ENCODE peak calls at places on chromosome 4, in six cellular contexts. L is lung; N is CD4-positive, alpha-beta memory T cell; I is RWPE2; M is naive thymus-derived CD4-positive, alpha-beta T cell; C is A549. P is an unnamed sample. For H3K4me1, the result is how much of the 10 kb centered on the place peaks cover.

GRCh38 chr4:106690487-106690886 is 321.9 kb upstream of the GIMD1 start:
- DNase-seq in L (no peak), I (no peak), C (no peak), N (no peak), M (no peak), P (no peak)

GRCh38 chr4:3486556-3487270 is 23.6 kb downstream of the DOK7 start:
- DNase-seq in N (no peak), M (no peak), C (no peak), L (no peak), I (no peak), P (no peak)

GRCh38 chr4:81913427-81913878 is 441.7 kb upstream of the RASGEF1B start:
- DNase-seq in L (peak), C (peak), I (no peak), M (peak), N (peak), P (peak)

GRCh38 chr4:185204238-185204910 is 574 bp upstream of the CFAP97 start:
- DNase-seq in C (peak), M (no peak), N (no peak), I (no peak), L (no peak), P (peak)

GRCh38 chr4:33162122-33162521 is 2442.0 kb downstream of the PCDH7 start:
- DNase-seq in I (no peak), L (no peak), M (no peak), C (no peak), N (no peak), P (no peak)

GRCh38 chr4:174559894-174560293 is 37.6 kb upstream of the HPGD start:
- DNase-seq in I (no peak), M (no peak), C (no peak), L (no peak), N (no peak), P (no peak)

GRCh38 chr4:125483278-125483677 is 168.5 kb downstream of the FAT4 start:
- DNase-seq in M (no peak), I (no peak), L (no peak), N (no peak), C (no peak), P (no peak)

GRCh38 chr4:139958738-139959096 is 195.3 kb downstream of the MAML3 start:
- DNase-seq in N (no peak), I (no peak), M (no peak), C (no peak), L (no peak), P (no peak)

GRCh38 chr4:7584133-7584532 is 149.4 kb upstream of the PSAPL1 start:
- DNase-seq in M (no peak), I (no peak), C (no peak), L (no peak), N (no peak), P (no peak)

GRCh38 chr4:4558881-4559280 is 17.0 kb upstream of the STX18 start:
- DNase-seq in N (no peak), M (no peak), I (no peak), C (no peak), L (no peak), P (no peak)

GRCh38 chr4:159141193-159141592 is 38.3 kb downstream of the RAPGEF2 start:
- DNase-seq in I (no peak), N (no peak), L (no peak), C (peak), M (no peak), P (no peak)

GRCh38 chr4:147479817-147480216 is 1.1 kb upstream of the EDNRA start:
- DNase-seq in M (no peak), C (no peak), N (no peak), L (peak), I (no peak), P (no peak)

GRCh38 chr4:95963456-95963855 is 123.6 kb downstream of the PDHA2 start:
- DNase-seq in N (no peak), M (no peak), L (no peak), C (no peak), I (no peak), P (no peak)

GRCh38 chr4:162645381-162645780 is 481.6 kb upstream of the FSTL5 start:
- DNase-seq in L (no peak), N (no peak), I (no peak), M (no peak), C (peak), P (no peak)

GRCh38 chr4:8007581-8007980 is 67.9 kb upstream of the AFAP1 start:
- DNase-seq in N (no peak), M (no peak), I (no peak), L (no peak), C (no peak), P (no peak)

GRCh38 chr4:158217763-158218162 is 7.5 kb downstream of the TMEM144 start:
- DNase-seq in N (no peak), C (no peak), I (no peak), M (no peak), L (no peak), P (no peak)

GRCh38 chr4:159142254-159142653 is 39.4 kb downstream of the RAPGEF2 start:
- DNase-seq in L (no peak), C (no peak), I (no peak), N (no peak), M (no peak), P (no peak)

GRCh38 chr4:60019180-60019579 is 1180.9 kb upstream of the ADGRL3 start:
- DNase-seq in L (no peak), M (no peak), I (no peak), C (no peak), N (no peak), P (no peak)

GRCh38 chr4:2256156-2256731 is 5.7 kb downstream of the MXD4 start:
- DNase-seq in I (peak), C (no peak), L (peak), N (no peak), M (no peak), P (no peak)

GRCh38 chr4:2256781-2257191 is 5.1 kb downstream of the MXD4 start:
- DNase-seq in C (no peak), M (no peak), N (no peak), I (no peak), L (peak), P (peak)

GRCh38 chr4:2259036-2259540 is 2.8 kb downstream of the MXD4 start:
- DNase-seq in N (no peak), L (no peak), M (no peak), I (no peak), C (no peak), P (no peak)

GRCh38 chr4:2258091-2259035 is 3.5 kb downstream of the MXD4 start:
- DNase-seq in N (no peak), L (no peak), C (no peak), M (no peak), I (peak), P (no peak)

DNA sequence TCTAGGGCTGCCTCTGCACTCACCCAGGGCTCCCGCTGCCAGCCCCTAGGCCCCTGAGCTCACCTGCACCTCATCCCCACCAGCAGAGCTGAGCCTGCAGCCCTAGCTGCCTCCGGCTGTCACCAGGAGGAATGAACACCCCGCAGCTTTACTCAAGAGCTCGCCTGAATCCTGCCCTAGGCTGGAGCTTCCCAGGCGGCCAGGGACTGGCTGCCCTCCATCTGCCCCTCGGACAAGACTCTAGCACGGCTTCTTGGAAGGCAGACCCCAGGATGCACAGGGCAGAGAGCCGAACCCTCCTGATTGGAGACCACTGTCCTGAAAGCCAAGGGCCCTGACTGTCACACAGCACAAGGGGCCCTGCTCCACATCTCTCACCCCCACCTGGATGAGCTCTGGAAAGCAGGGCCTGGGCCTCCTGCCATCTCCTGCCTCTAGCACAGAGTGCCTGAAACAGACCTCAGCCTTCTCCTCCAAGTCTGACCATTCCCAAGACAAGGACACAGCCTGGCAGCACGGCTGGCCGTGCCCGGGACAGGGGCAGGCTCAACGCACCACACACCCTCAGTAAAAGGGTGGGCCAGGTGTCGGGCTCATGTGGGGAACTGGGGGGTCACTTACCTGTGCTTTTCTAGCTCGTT is 4.4 kb downstream of the MXD4 start:
- DNase-seq in I (peak), N (no peak), C (no peak), L (peak), M (no peak), P (no peak)
- H3K4me1 ChIP-seq in I (under half), N (under half), C (under half), L (under half), M (under half), P (under half)

GRCh38 chr4:128387600-128388351 is 100.2 kb upstream of the PGRMC2 start:
- DNase-seq in C (no peak), L (no peak), M (no peak), I (no peak), N (no peak), P (no peak)

GRCh38 chr4:128385683-128386304 is 98.2 kb upstream of the PGRMC2 start:
- DNase-seq in L (no peak), C (peak), I (no peak), M (no peak), N (no peak), P (peak)

GRCh38 chr4:128390475-128390996 is 102.9 kb upstream of the PGRMC2 start:
- DNase-seq in L (no peak), M (no peak), I (no peak), N (no peak), C (no peak), P (no peak)

GRCh38 chr4:128386761-128387599 is 99.4 kb upstream of the PGRMC2 start:
- DNase-seq in C (peak), L (peak), N (no peak), M (no peak), I (peak), P (peak)

DNA sequence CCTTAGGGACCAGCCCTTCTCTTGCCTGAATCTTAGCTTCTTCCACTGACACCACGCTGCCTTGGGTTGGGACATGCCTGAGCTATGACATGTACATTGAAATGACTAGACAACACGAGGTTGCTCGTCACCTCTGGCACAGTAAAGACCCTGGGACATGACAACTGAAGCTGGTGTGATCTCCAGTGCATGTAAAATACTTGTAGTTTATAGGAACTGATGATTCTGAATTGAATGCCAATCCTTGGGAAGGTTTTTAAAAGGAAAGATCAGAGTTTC is 100.7 kb upstream of the PGRMC2 start:
- DNase-seq in L (no peak), C (peak), I (no peak), N (no peak), M (no peak), P (no peak)
- H3K27ac ChIP-seq in L (no peak), C (peak), I (peak), N (no peak), M (no peak), P (no peak)

GRCh38 chr4:74627516-74627915 is 166.8 kb downstream of the BTC start:
- DNase-seq in M (no peak), L (no peak), C (no peak), I (no peak), N (no peak), P (no peak)

GRCh38 chr4:74623041-74623440 is 171.3 kb downstream of the BTC start:
- DNase-seq in I (no peak), L (no peak), C (peak), N (peak), M (peak), P (peak)

GRCh38 chr4:74627093-74627492 is 167.2 kb downstream of the BTC start:
- DNase-seq in I (no peak), L (no peak), N (no peak), M (no peak), C (no peak), P (no peak)

GRCh38 chr4:74624351-74625151 is 169.8 kb downstream of the BTC start:
- DNase-seq in M (no peak), I (no peak), L (no peak), C (peak), N (no peak), P (no peak)

DNA sequence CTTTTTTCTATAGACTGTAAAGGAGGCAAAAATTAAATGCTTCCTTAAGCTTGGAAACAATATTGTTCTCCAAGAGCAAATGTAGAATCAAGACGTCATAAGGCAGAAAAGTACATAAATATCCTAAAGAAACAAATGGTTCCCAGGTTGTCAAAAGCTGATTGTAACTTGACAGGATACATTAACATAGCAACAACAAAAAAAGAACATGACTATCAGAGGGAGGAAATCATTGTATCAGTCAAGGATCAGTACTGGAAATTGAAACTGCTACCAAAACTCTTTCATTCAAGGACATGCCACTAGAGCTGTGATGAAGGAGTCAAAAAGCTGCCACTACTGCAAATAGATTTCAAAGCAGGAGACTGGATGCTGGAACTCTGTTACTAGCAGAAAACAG is 168.3 kb downstream of the BTC start:
- DNase-seq in N (no peak), C (no peak), I (no peak), L (no peak), M (no peak), P (no peak)
- H3K4me1 ChIP-seq in N (under half), C (half or more), I (half or more), L (under half), M (under half), P (under half)

DNA sequence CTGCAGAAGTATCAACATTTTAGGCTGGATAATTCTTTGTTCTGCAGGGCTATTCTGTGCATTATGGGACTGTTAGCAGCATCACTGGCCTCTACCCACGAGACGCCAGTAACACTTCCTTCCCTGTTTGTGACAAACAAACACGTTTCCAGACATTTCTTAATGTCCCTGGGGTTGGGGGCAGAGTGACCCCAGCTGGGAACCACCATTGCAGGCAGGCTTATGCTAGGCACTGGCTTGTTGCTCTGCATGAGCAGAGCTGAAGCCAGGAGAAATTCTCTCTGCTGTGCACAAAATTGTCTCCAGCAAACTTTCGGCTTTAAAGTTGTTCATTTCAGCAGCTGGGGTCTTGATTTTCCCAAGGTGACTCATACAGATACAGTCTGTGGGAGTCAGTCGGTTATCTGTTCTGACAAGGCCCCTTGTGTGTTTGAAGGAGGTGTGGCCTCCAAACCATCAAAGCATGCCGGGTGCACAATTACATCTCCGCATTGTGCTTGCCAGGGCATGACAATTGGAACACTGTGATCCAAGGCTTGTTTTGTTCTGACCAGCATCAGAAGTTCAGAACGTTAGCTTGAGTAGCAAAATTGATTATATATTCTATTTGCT is 156.4 kb upstream of the BOD1L1 start:
- DNase-seq in L (no peak), M (no peak), I (no peak), C (no peak), N (no peak), P (no peak)
- H3K27ac ChIP-seq in L (no peak), M (no peak), I (no peak), C (no peak), N (no peak), P (no peak)

DNA sequence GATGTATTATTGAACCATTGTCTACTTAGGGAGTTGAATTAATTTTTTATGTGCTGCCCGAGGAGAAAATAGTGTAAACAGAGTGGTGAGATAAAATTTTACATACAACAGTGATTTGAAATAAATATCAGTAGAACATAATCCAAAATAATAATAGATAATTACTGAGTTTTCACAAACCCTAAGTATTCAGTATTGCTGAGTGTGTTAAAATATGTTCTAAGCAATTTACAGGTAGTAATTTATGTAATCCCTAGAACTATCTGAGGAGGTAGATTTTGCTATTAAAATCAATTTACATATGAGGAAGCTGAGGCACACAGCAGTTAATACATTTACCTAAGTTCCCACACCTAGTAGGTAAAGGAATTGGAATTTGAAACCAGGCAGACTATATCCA is 134.7 kb upstream of the FAT1 start:
- DNase-seq in M (no peak), I (no peak), N (no peak), L (no peak), C (no peak), P (no peak)
- H3K4me1 ChIP-seq in M (under half), I (under half), N (under half), L (under half), C (under half), P (under half)

DNA sequence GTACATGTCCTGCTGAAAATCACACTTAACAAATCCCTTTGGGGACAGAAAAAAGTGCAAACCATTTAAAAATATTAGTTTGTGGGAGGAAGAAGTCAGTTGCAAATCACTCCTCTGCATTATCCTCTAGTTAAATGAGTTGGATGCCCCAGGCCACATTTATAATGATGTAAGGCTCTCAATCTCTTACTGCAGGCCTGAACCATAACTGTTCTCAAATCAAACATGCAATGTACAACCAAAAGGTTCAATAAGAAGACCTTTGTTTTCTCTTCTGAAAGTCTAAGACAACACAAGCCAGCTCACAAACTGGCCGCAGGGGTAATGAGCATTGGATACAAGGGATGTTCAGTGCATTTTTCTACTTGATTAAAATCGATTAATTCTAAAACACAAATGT is 39.7 kb downstream of the IGFBP7 start:
- DNase-seq in N (no peak), C (no peak), I (no peak), M (no peak), L (no peak), P (no peak)
- H3K27ac ChIP-seq in N (no peak), C (peak), I (peak), M (no peak), L (no peak), P (no peak)

DNA sequence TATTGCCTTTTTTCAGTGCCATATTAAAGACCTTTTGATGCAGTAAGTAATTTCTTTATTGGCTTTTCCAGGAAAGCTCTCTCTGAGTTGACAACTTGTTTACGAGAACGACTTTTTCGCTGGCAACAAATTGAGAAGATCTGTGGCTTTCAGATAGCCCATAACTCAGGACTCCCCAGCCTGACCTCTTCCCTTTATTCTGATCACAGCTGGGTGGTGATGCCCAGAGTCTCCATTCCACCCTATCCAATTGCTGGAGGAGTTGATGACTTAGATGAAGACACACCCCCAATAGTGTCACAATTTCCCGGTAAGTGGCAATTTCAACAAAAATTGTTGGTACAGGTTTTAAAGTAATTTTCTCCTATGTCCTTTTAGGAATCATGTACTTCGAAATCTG is 148.1 kb downstream of the STIM2 start:
- DNase-seq in M (no peak), L (no peak), I (no peak), C (no peak), N (no peak), P (no peak)
- H3K4me1 ChIP-seq in M (under half), L (under half), I (under half), C (under half), N (under half), P (under half)

DNA sequence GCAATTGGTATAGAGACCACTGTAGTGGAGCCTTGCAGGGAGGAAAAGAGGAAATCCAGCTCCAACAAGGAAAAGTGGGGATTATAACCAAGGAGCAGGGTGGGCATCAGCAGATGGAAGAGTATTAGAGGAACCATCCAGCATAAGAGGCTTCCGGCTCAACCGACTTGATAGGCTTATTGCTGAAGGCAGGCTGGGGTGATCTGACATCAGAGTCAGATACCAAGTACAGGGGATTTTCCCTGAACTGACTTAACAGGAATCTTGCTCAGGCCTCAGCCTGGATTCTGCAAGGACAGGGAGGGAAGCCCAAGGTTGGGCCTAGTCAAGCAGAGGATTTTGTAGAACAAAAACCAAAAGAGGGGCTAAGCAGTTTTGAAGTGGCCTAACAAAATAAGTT is 129.6 kb downstream of the DCLK2 start:
- DNase-seq in M (no peak), L (no peak), N (no peak), C (no peak), I (no peak), P (no peak)
- H3K27ac ChIP-seq in M (no peak), L (no peak), N (no peak), C (no peak), I (no peak), P (no peak)

GRCh38 chr4:53013873-53014272 is 151.8 kb downstream of the RASL11B start:
- DNase-seq in L (no peak), C (no peak), I (no peak), N (no peak), M (no peak), P (no peak)

GRCh38 chr4:53014881-53015280 is 152.8 kb downstream of the RASL11B start:
- DNase-seq in C (no peak), N (no peak), M (no peak), I (no peak), L (no peak), P (no peak)

GRCh38 chr4:53015681-53016080 is 153.6 kb downstream of the RASL11B start:
- DNase-seq in M (no peak), C (peak), L (no peak), I (no peak), N (no peak), P (no peak)

GRCh38 chr4:53012738-53013137 is 150.6 kb downstream of the RASL11B start:
- DNase-seq in N (peak), M (no peak), I (no peak), L (no peak), C (no peak), P (no peak)

GRCh38 chr4:53014368-53014767 is 152.3 kb downstream of the RASL11B start:
- DNase-seq in L (no peak), N (no peak), C (no peak), I (no peak), M (no peak), P (no peak)
- H3K4me1 ChIP-seq in L (under half), N (under half), C (under half), I (under half), M (under half), P (under half)